ENCODE peak calls at places on chromosomes 11 and 22, in six cellular contexts. J is ovary, M is adrenal gland, S is astrocyte of the spinal cord, V is uterus, T is epithelial cell of esophagus. X is an unnamed sample.

GRCh38 chr11:22477312-22477711 is 139.1 kb downstream of the SLC17A6 start:
- DNase-seq in V (no peak), S (no peak), J (no peak), M (no peak), T (peak; percentile 80), X (no peak)

GRCh38 chr11:126205359-126205758 is 6.1 kb downstream of the RPUSD4 start:
- DNase-seq in M (no peak), V (no peak), J (no peak), S (no peak), T (no peak), X (no peak)

GRCh38 chr11:92941676-92942571 is 27.5 kb upstream of the MTNR1B start:
- DNase-seq in T (peak; percentile 47), V (no peak), J (no peak), M (peak; percentile 13), S (peak; percentile 45), X (peak; percentile 59)

GRCh38 chr11:130786987-130787688 is 129.1 kb downstream of the SNX19 start:
- DNase-seq in V (no peak), J (no peak), T (peak; percentile 63), M (no peak), S (no peak), X (peak; percentile 19)

GRCh38 chr11:5153574-5154431 is 754 bp downstream of the OR52A1 start:
- DNase-seq in V (no peak), M (no peak), S (no peak), J (no peak), T (no peak), X (no peak)

GRCh38 chr11:69383372-69383771 is 89.4 kb downstream of the MYEOV start:
- DNase-seq in V (no peak), S (no peak), M (no peak), J (no peak), T (no peak), X (no peak)

GRCh38 chr11:61295596-61295926 is 445 bp upstream of the VWCE start:
- DNase-seq in J (no peak), S (no peak), V (no peak), T (no peak), M (no peak), X (no peak)

GRCh38 chr11:79266391-79266790 is 174.4 kb downstream of the TENM4 start:
- DNase-seq in V (no peak), S (no peak), T (no peak), J (no peak), M (no peak), X (no peak)

GRCh38 chr11:1298695-1299492 is 10.5 kb downstream of the TOLLIP start:
- DNase-seq in M (peak; percentile 95), V (peak; percentile 88), T (peak; percentile 95), J (peak; percentile 91), S (no peak), X (peak; percentile 83)

GRCh38 chr11:104352036-104352435 is 188.1 kb upstream of the PDGFD start:
- DNase-seq in M (no peak), V (no peak), T (peak; percentile 70), J (no peak), S (no peak), X (no peak)

GRCh38 chr11:59556115-59556882 is 45.0 kb downstream of the OR4D9 start:
- DNase-seq in J (peak; percentile 63), M (peak; percentile 50), S (peak; percentile 87), T (peak; percentile 76), V (peak; percentile 64), X (peak; percentile 86)

GRCh38 chr11:129768356-129768755 is 47.3 kb upstream of the TMEM45B start:
- DNase-seq in S (peak; percentile 18), T (no peak), M (no peak), V (no peak), J (no peak), X (no peak)

GRCh38 chr11:95653099-95653498 is 136.5 kb downstream of the FAM76B start:
- DNase-seq in M (no peak), T (no peak), J (no peak), V (no peak), S (no peak), X (no peak)

GRCh38 chr11:128941573-128942271 is 949 bp downstream of the TP53AIP1 start:
- DNase-seq in V (no peak), T (peak; percentile 79), S (no peak), J (no peak), M (no peak), X (no peak)

GRCh38 chr11:130637566-130637965 is 189.1 kb downstream of the ADAMTS15 start:
- DNase-seq in J (no peak), V (no peak), M (no peak), T (no peak), S (no peak), X (no peak)

GRCh38 chr11:66479741-66480115 is 506 bp upstream of the DPP3 start:
- DNase-seq in M (no peak), J (no peak), T (peak; percentile 84), V (no peak), S (peak; percentile 39), X (no peak)

GRCh38 chr22:19770349-19771220 is 10.0 kb downstream of the TBX1 start:
- DNase-seq in V (no peak), S (no peak), M (no peak), J (no peak), T (no peak), X (no peak)

GRCh38 chr22:48945621-48946458 is 881.8 kb downstream of the BRD1 start:
- DNase-seq in S (no peak), V (no peak), M (no peak), J (no peak), T (no peak), X (no peak)

GRCh38 chr11:58575377-58576020 is at the start of gene LPXN:
- DNase-seq in J (no peak), T (peak; percentile 74), M (peak; percentile 15), S (peak; percentile 39), V (no peak), X (peak; percentile 79)

GRCh38 chr11:118435893-118436624 is at the start of gene KMT2A:
- DNase-seq in S (peak; percentile 99), M (peak; percentile 99), J (peak; percentile 98), V (peak; percentile 98), T (peak; percentile 98), X (peak; percentile 97)
- TF ChIP-seq CTCF in S (no peak), M (peak; percentile 100), J (peak; percentile 60), V (peak; percentile 100), T (no peak), X (no peak)

DNA sequence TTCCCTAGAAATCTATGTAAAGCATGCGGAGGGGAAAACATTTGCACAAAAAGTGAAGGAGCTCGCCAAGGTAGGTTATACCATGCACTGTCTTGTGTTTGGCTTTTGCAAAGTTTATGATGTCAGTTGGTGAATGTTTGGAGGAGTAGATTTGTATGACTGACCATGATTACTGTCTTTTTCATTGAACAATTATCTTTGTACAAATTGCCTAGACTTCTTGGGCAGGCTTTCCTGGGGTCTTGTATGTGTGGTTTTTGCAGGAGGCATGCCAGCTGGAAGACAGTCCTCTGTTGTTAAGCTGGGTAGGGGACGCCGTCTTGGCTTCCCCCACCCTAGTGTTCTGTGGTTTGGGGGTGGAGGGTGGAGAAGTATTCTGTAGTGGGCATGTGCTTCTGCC is 123.6 kb upstream of the HSD17B12 start:
- DNase-seq in V (no peak), T (no peak), S (no peak), M (no peak), J (no peak), X (no peak)
- H3K4me3 ChIP-seq in V (no peak overlapping the region), T (no peak overlapping the region), S (no peak overlapping the region), M (no peak overlapping the region), J (no peak overlapping the region), X (no peak overlapping the region)

DNA sequence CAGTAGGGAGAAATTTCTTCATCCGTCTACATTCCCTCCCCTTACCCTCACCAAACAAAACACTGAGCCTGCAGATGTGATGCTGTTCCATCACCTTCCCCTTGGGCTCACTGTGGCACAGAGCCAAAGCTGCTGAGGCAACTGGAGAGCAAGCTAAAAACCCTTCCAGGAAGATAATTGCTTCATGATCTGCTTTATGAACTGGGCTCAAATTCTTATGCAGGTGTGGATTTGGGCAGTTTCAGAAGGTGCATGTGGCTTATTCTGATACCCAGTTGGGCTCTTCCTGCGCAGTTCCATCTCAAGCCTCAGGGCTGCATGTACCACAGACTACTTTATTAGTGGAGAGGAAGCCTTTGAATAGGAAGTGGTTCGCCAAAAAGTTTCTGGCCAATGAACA is 58.3 kb downstream of the AAMDC start:
- DNase-seq in J (peak; percentile 74), V (peak; percentile 57), M (peak; percentile 31), T (peak; percentile 15), S (peak; percentile 18), X (peak; percentile 64)
- TF ChIP-seq CTCF in J (no peak), V (peak; percentile 6), M (peak; percentile 9), T (no peak), S (no peak), X (peak; percentile 16)

DNA sequence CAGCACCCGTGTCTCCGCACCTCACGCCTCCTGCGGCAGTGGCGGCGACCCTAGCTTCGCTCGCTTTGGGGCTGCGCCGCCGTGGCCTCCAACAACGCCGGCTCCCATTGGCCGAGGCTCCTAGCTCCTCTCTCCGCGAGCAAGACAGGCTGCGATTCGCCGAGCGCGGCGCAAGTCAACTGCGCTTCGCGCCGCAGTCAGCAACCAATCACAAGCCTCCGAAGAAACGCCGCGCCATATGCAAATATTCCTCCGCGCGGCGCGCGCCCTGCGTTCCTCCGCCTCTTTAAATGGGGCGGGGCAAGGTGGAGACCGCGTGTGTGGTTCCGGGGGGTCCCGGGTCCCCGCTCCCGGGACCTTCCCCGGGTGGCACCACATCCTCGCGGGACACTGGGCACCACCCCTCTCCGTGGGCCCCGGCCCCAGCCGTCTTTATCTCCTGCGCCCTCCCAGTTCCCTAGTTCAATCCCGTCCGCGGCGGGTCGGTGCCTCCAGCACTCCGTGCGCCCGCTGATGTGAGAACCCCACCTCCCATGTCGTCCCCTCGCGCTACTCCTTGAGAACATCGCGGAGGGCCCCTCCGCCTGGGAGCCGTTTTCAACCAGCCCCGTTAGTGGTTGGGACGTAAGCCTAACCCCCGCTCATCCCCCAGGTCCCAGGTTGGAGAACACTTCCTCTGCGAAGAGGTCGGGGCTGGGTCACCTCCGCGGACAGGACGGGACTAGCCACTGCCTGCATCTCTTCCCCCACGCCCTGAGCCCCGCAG is at the start of gene NAP1L4:
- DNase-seq in M (peak; percentile 98), S (peak; percentile 97), J (peak; percentile 96), V (peak; percentile 95), T (peak; percentile 98), X (peak; percentile 97)
- H3K4me3 ChIP-seq in M (peak within 1 kb of the TSS; percentile 69), S (peak within 1 kb of the TSS; percentile 92), J (peak within 1 kb of the TSS; percentile 90), V (peak within 1 kb of the TSS; percentile 85), T (peak within 1 kb of the TSS; percentile 79), X (peak within 1 kb of the TSS; percentile 87)

DNA sequence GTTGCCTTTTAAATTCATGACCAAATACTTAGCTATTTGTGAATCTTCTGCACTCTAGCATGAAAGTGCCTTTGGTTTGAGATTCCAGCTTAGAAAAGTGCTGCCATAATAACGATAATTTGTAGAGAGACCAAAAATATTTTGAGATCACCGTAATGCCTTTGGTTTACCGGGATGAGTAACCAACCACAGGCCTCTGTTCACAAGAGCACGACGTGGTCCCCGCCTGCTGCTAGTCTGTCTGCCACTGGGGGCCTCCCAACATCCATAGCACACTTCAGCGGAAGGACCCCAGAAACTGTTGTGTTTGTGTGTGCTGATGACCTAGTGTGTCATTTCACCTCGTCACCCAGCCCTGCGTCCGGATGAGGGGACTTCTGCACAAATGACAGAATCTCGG is 67.0 kb upstream of the RASSF10 start:
- DNase-seq in S (peak; percentile 87), T (no peak), V (no peak), M (no peak), J (no peak), X (no peak)
- TF ChIP-seq CTCF in S (peak; percentile 42), T (no peak), V (no peak), M (no peak), J (no peak), X (no peak)

X was measured in cardiac fibroblast.